ENCODE peak calls at places on chromosomes 3 and 15, in five cellular contexts. T, N, V, I and G are unnamed samples.

GRCh38 chr3:138417559-138417982 is 16.8 kb upstream of the ESYT3 start:
- DNase-seq in T (peak), N (peak), V (peak), I (peak), G (peak)

GRCh38 chr15:80153900-80154299 is 1.1 kb downstream of the FAH start:
- DNase-seq in T (no peak), N (no peak), V (no peak), I (no peak), G (peak)

GRCh38 chr3:143083781-143084180 is 35.8 kb upstream of the CHST2 start:
- DNase-seq in T (no peak), N (no peak), V (no peak), I (no peak), G (no peak)

GRCh38 chr3:50181985-50182384 is 9.4 kb upstream of the GNAT1 start:
- DNase-seq in T (no peak), N (no peak), V (no peak), I (no peak), G (no peak)

GRCh38 chr3:173501941-173502489 is 104.5 kb downstream of the NLGN1 start:
- DNase-seq in T (no peak), N (peak), V (no peak), I (no peak), G (peak)

GRCh38 chr3:169244119-169244864 is 419.2 kb downstream of the MECOM start:
- DNase-seq in T (no peak), N (no peak), V (peak), I (no peak), G (no peak)

GRCh38 chr3:194518652-194519051 is 31.9 kb upstream of the ATP13A3 start:
- DNase-seq in T (no peak), N (peak), V (no peak), I (no peak), G (no peak)

GRCh38 chr3:129485681-129486056 is 42.8 kb upstream of the RHO start:
- DNase-seq in T (peak), N (peak), V (no peak), I (no peak), G (peak)

GRCh38 chr15:66065325-66065724 is 188.2 kb downstream of the MEGF11 start:
- DNase-seq in T (no peak), N (no peak), V (no peak), I (no peak), G (no peak)

GRCh38 chr15:41930221-41930866 is 36.5 kb upstream of the SPTBN5 start:
- DNase-seq in T (peak), N (peak), V (no peak), I (peak), G (peak)

GRCh38 chr15:82064824-82065223 is 19.0 kb upstream of the MEX3B start:
- DNase-seq in T (no peak), N (peak), V (no peak), I (no peak), G (peak)

GRCh38 chr3:108546692-108547091 is 36.3 kb upstream of the MYH15 start:
- DNase-seq in T (no peak), N (no peak), V (no peak), I (no peak), G (no peak)

GRCh38 chr3:46585799-46586693 is 19.9 kb upstream of the LRRC2 start:
- DNase-seq in T (no peak), N (no peak), V (no peak), I (no peak), G (no peak)

GRCh38 chr3:153096611-153097200 is 65.3 kb upstream of the RAP2B start:
- DNase-seq in T (peak), N (no peak), V (no peak), I (no peak), G (no peak)

GRCh38 chr3:110881069-110881468 is 190.5 kb upstream of the NECTIN3 start:
- DNase-seq in T (peak), N (peak), V (peak), I (peak), G (peak)

GRCh38 chr3:115156255-115156654 is 9.2 kb upstream of the ZBTB20 start:
- DNase-seq in T (peak), N (no peak), V (no peak), I (no peak), G (no peak)

GRCh38 chr3:148464246-148464645 is 233.5 kb upstream of the AGTR1 start:
- DNase-seq in T (peak), N (peak), V (no peak), I (no peak), G (peak)

GRCh38 chr3:128075516-128076464 is 23.6 kb downstream of the SEC61A1 start:
- DNase-seq in T (no peak), N (peak), V (peak), I (peak), G (peak)

GRCh38 chr3:170499562-170500156 is 81.0 kb downstream of the CLDN11 start:
- DNase-seq in T (peak), N (no peak), V (peak), I (peak), G (peak)

GRCh38 chr15:98648654-98649537 is 557 bp downstream of the IGF1R start:
- DNase-seq in T (peak), N (peak), V (peak), I (no peak), G (peak)

GRCh38 chr3:178833696-178834095 is 237.9 kb downstream of the ZMAT3 start:
- DNase-seq in T (no peak), N (no peak), V (no peak), I (no peak), G (no peak)

GRCh38 chr3:71784201-71784913 is 591 bp downstream of the PROK2 start:
- DNase-seq in T (no peak), N (no peak), V (peak), I (no peak), G (no peak)
- TF ChIP-seq EZH2 in T (no peak), N (peak), V (peak), I (no peak), G (peak)

GRCh38 chr3:40681658-40682055 is 156.9 kb downstream of the ZNF621 start:
- DNase-seq in T (no peak), N (no peak), V (no peak), I (no peak), G (no peak)
- H3K4me2 ChIP-seq in T (no peak), N (no peak), V (no peak), I (no peak), G (no peak)

GRCh38 chr15:84811151-84811550 is 6.0 kb upstream of the ALPK3 start:
- DNase-seq in T (no peak), N (no peak), V (no peak), I (no peak), G (no peak)
- TF ChIP-seq EZH2 in T (no peak), N (no peak), V (no peak), I (no peak), G (no peak)

GRCh38 chr3:86988986-86989385 is 2.0 kb downstream of the VGLL3 start:
- DNase-seq in T (no peak), N (no peak), V (no peak), I (no peak), G (peak)
- H3K4me2 ChIP-seq in T (no peak), N (peak), V (no peak), I (no peak), G (peak)

GRCh38 chr3:176206809-176207208 is 990.5 kb downstream of the TBL1XR1 start:
- DNase-seq in T (no peak), N (no peak), V (no peak), I (no peak), G (no peak)
- TF ChIP-seq EZH2 in T (no peak), N (no peak), V (no peak), I (no peak), G (no peak)

GRCh38 chr3:147415819-147416218 is 6.7 kb downstream of the ZIC1 start:
- DNase-seq in T (peak), N (no peak), V (peak), I (no peak), G (no peak)
- H3K4me2 ChIP-seq in T (no peak), N (no peak), V (no peak), I (no peak), G (no peak)

GRCh38 chr3:62379206-62379834 is 6.0 kb upstream of the FEZF2 start:
- DNase-seq in T (no peak), N (no peak), V (peak), I (no peak), G (no peak)
- TF ChIP-seq EZH2 in T (no peak), N (peak), V (peak), I (no peak), G (no peak)

GRCh38 chr15:62782100-62782791 is 260.3 kb upstream of the TPM1 start:
- DNase-seq in T (peak), N (peak), V (peak), I (peak), G (peak)
- H3K4me2 ChIP-seq in T (no peak), N (peak), V (peak), I (no peak), G (no peak)

DNA sequence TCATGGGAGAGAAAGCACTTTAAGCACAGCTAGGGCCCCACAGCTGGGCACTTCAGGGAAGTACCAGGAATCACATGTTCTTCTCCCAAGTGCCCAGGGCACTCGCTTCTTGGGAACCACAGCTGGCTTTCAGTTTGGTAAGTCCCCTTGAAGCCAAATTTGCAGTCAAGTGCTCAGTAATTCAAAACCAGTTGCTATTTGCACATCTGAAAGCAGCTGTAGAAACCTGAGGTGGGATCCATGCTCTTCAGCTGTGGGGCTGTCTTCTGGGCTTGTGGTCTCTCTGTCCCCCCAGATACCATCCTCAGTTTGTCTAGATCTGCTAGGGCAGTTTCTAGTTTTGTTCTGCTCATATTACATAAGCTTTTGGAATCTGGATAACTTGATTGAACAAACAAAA is 12.9 kb downstream of the GABRA5 start:
- DNase-seq in T (no peak), N (no peak), V (no peak), I (no peak), G (no peak)
- TF ChIP-seq EZH2 in T (no peak), N (no peak), V (no peak), I (no peak), G (no peak)

DNA sequence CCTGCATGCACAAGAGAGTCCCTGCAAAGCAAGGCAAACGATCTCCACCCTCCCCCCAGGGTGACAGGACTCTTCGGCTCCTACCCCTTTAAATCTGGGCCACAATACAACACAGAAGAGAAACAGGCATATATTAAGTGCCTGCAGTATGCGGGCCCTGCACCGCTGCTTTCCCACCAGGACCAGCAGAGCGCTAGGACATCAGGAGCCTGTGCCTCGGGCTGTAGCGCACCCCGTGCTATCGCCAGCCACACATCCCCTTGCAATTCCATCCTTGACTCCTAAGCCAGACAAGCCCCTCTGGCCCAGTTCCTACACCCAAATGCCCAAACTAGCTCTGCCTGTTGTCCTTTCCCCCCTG is 4.1 kb downstream of the GALNT15 start:
- DNase-seq in T (no peak), N (no peak), V (no peak), I (no peak), G (no peak)
- H3K4me2 ChIP-seq in T (no peak), N (peak), V (no peak), I (peak), G (no peak)